ENCODE peak calls at places on chromosomes 1 and 21, in seven cellular contexts. G, K, I, U, O, Y and A are unnamed samples.

GRCh38 chr1:224615861-224616760 is at the start of gene CNIH3:
- DNase-seq in G (peak), U (peak), Y (no peak), I (peak), K (no peak), O (peak), A (peak)

GRCh38 chr1:12618661-12619395 is 818 bp upstream of the DHRS3 start:
- DNase-seq in K (peak), O (peak), I (peak), G (no peak), Y (no peak), U (peak), A (peak)

GRCh38 chr1:10033359-10033845 is 644 bp downstream of the UBE4B start:
- DNase-seq in O (peak), I (peak), U (no peak), K (peak), G (no peak), Y (no peak), A (peak)

GRCh38 chr1:12177156-12177998 is 10.6 kb downstream of the TNFRSF1B start:
- DNase-seq in G (no peak), O (no peak), I (no peak), U (peak), Y (no peak), K (no peak), A (no peak)

GRCh38 chr21:33256019-33256418 is 10.1 kb upstream of the IL10RB start:
- DNase-seq in I (no peak), K (no peak), Y (no peak), O (no peak), U (no peak), G (no peak), A (no peak)

GRCh38 chr1:247088967-247089366 is 10.4 kb upstream of the ZNF670 start:
- DNase-seq in U (no peak), I (no peak), O (no peak), K (no peak), Y (no peak), G (no peak), A (no peak)

GRCh38 chr1:37930246-37931142 is 16.4 kb downstream of the INPP5B start:
- DNase-seq in U (peak), K (no peak), G (no peak), Y (no peak), I (no peak), O (no peak), A (no peak)

GRCh38 chr1:41517039-41517438 is 32.6 kb upstream of the EDN2 start:
- DNase-seq in U (no peak), G (no peak), Y (no peak), O (no peak), K (no peak), I (no peak), A (no peak)

GRCh38 chr21:25934771-25935224 is 200.0 kb downstream of the GABPA start:
- DNase-seq in O (peak), Y (no peak), U (peak), G (no peak), I (peak), K (no peak), A (no peak)

GRCh38 chr1:57061369-57061768 is 95.6 kb upstream of the C8B start:
- DNase-seq in I (no peak), G (no peak), O (no peak), Y (no peak), U (no peak), K (no peak), A (no peak)